ENCODE peak calls at places on chromosomes 1 and 21, in four cellular contexts. J, N, Z and P are unnamed samples. For H3K4me1, the result is how much of the 10 kb centered on the place peaks cover.

GRCh38 chr1:231678021-231678432 is 51.4 kb downstream of the DISC1 start:
- DNase-seq in J (peak), N (peak), Z (no peak), P (no peak)

GRCh38 chr1:191695865-191696264 is 462.4 kb upstream of the RGS18 start:
- DNase-seq in J (no peak), N (peak), Z (no peak), P (no peak)

GRCh38 chr1:212871976-212872375 is 13.9 kb downstream of the FLVCR1 start:
- DNase-seq in J (no peak), N (no peak), Z (no peak), P (no peak)

GRCh38 chr1:94821636-94822305 is 1.6 kb downstream of the SLC44A3 start:
- DNase-seq in J (no peak), N (no peak), Z (no peak), P (no peak)

GRCh38 chr1:43545686-43546387 is 15.2 kb downstream of the PTPRF start:
- DNase-seq in J (no peak), N (peak), Z (peak), P (peak)

GRCh38 chr1:81670286-81670685 is 130.4 kb upstream of the ADGRL2 start:
- DNase-seq in J (peak), N (peak), Z (no peak), P (no peak)

GRCh38 chr1:1421147-1421906 is at the start of gene ANKRD65:
- DNase-seq in J (no peak), N (no peak), Z (peak), P (no peak)

GRCh38 chr1:89896105-89896942 is 75.5 kb downstream of the LRRC8D start:
- DNase-seq in J (no peak), N (no peak), Z (no peak), P (no peak)

GRCh38 chr21:32732544-32732943 is 4.7 kb upstream of the SYNJ1 start:
- DNase-seq in J (no peak), N (no peak), Z (no peak), P (peak)

GRCh38 chr21:37751268-37751975 is 164.8 kb downstream of the KCNJ6 start:
- DNase-seq in J (peak), N (peak), Z (no peak), P (peak)

GRCh38 chr1:110324667-110325066 is 14.5 kb upstream of the RBM15 start:
- DNase-seq in J (no peak), N (no peak), Z (no peak), P (no peak)

GRCh38 chr1:214002060-214002459 is 14.3 kb downstream of the PROX1 start:
- DNase-seq in J (no peak), N (no peak), Z (no peak), P (no peak)

GRCh38 chr1:203135636-203136305 is 8.2 kb downstream of the ADORA1 start:
- DNase-seq in J (no peak), N (no peak), Z (no peak), P (peak)

GRCh38 chr1:2257245-2257627 is 29.1 kb downstream of the SKI start:
- DNase-seq in J (no peak), N (no peak), Z (peak), P (no peak)

GRCh38 chr1:78617615-78618026 is 2.6 kb upstream of the IFI44L start:
- DNase-seq in J (peak), N (peak), Z (peak), P (peak)

GRCh38 chr1:232897949-232898465 is 52.4 kb upstream of the NTPCR start:
- DNase-seq in J (no peak), N (no peak), Z (no peak), P (no peak)

DNA sequence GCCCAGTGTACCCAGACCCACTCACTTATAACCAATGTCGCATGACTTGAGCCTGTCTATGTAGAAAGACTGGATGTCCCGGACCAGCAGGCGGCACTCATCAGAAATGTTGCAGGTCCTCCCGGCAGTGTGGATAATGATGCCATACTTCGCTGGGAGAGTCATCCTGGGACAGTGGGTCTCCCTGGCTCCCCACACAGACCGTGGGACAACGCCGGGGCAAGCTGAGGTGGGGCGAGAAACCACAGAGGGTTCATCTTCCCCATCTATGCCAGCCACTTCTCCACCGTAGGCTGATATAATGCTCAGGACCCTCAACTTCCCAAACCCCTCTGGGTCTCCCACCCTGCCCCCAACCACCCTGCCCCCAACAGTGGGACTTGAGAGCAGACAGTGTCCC is 8.3 kb downstream of the PGLYRP4 start:
- DNase-seq in J (no peak), N (no peak), Z (no peak), P (no peak)
- H3K4me1 ChIP-seq in J (under half), N (under half), Z (under half), P (under half)

GRCh38 chr1:53653631-53654030 is 85.3 kb downstream of the GLIS1 start:
- DNase-seq in J (no peak), N (no peak), Z (peak), P (no peak)
- H4K8ac ChIP-seq in J (no peak), N (no peak), Z (no peak), P (no peak)

GRCh38 chr1:156767101-156767878 is at the start of gene PRCC:
- DNase-seq in J (peak), N (peak), Z (peak), P (peak)

GRCh38 chr1:156766288-156767100 is 841 bp upstream of the PRCC start:
- DNase-seq in J (no peak), N (peak), Z (no peak), P (peak)

GRCh38 chr1:156768610-156769295 is 1.4 kb downstream of the PRCC start:
- DNase-seq in J (no peak), N (no peak), Z (no peak), P (peak)

GRCh38 chr1:156767879-156768608 is 709 bp downstream of the PRCC start:
- DNase-seq in J (no peak), N (peak), Z (peak), P (peak)

GRCh38 chr1:156765664-156766063 is 1.7 kb upstream of the PRCC start:
- DNase-seq in J (no peak), N (no peak), Z (no peak), P (no peak)
- H3K27ac ChIP-seq in J (no peak), N (no peak), Z (no peak), P (no peak)

GRCh38 chr21:44702973-44703730 is 6.2 kb downstream of the KRTAP10-12 start:
- DNase-seq in J (peak), N (no peak), Z (no peak), P (no peak)

GRCh38 chr21:44701541-44701940 is 4.6 kb downstream of the KRTAP10-12 start:
- DNase-seq in J (no peak), N (no peak), Z (no peak), P (no peak)

GRCh38 chr21:44703731-44704635 is 7.0 kb downstream of the KRTAP10-12 start:
- DNase-seq in J (no peak), N (no peak), Z (no peak), P (no peak)

GRCh38 chr21:44701023-44701400 is 4.0 kb downstream of the KRTAP10-12 start:
- DNase-seq in J (no peak), N (no peak), Z (no peak), P (no peak)

DNA sequence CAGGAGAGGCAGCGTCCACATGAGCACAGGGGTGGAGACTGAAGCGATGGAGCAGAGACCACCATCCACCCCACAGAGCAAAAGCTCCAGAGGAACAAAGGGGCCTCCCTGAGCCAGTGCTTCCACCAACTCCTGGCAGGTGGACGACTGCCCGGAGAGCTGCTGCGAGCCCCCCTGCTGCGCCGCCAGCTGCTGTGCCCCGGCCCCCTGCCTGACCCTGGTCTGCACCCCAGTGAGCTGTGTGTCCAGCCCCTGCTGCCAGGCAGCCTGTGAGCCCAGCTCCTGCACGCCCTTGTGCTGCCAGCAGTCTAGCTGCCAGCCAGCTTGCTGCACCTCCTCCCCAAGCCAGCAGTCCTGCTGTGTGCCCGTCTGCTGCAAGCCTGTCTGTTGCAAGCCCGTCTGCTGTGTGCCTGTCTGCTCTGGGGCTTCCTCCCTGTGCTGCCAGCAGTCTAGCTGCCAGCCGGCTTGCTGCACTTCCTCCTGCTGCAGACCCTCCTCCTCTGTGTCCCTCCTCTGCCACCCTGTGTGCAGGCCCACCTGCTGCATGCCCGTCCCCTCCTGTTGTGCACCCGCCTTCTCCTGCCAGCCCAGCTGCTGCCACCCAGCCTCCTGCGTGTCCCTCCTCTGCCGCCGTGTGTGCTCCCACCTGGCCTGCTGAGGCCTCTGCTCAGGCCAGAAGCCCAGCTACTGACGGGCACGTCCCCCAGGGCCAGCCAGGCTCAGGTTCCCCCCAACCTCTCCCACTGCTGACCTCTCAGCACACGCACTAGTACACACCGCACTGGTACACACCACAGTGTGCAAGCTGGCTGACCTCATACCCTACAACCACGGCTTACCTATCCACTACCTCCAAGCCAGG is 5.4 kb downstream of the KRTAP10-12 start:
- DNase-seq in J (no peak), N (no peak), Z (no peak), P (no peak)
- H3K4me1 ChIP-seq in J (under half), N (under half), Z (under half), P (under half)